ENCODE peak calls at places on chromosomes 11 and 22, in four cellular contexts. One of them, this sample, is unnamed. For H3K9me3, the result is how much of the 10 kb centered on the place peaks cover.

GRCh38 chr11:2521681-2522630 is 77.1 kb downstream of the KCNQ1 start:
- DNase-seq in SK-N-SH: peak
- DNase-seq in K562: no peak
- DNase-seq in HepG2: no peak
- DNase-seq in this sample: no peak

GRCh38 chr11:115226556-115226955 is 277.7 kb downstream of the CADM1 start:
- DNase-seq in SK-N-SH: no peak
- DNase-seq in K562: no peak
- DNase-seq in HepG2: peak
- DNase-seq in this sample: no peak

GRCh38 chr11:206516-207212 is 535 bp downstream of the BET1L start:
- DNase-seq in SK-N-SH: peak
- DNase-seq in K562: peak
- DNase-seq in HepG2: no peak
- DNase-seq in this sample: no peak

GRCh38 chr11:74644084-74644483 is 51.7 kb downstream of the POLD3 start:
- DNase-seq in SK-N-SH: no peak
- DNase-seq in K562: no peak
- DNase-seq in HepG2: no peak
- DNase-seq in this sample: no peak

GRCh38 chr11:44931466-44931865 is 19.2 kb downstream of the TP53I11 start:
- DNase-seq in SK-N-SH: no peak
- DNase-seq in K562: no peak
- DNase-seq in HepG2: no peak
- DNase-seq in this sample: no peak

GRCh38 chr22:20584029-20584871 is 76.8 kb downstream of the MED15 start:
- DNase-seq in SK-N-SH: no peak
- DNase-seq in K562: no peak
- DNase-seq in HepG2: no peak
- DNase-seq in this sample: no peak

GRCh38 chr22:46029036-46029435 is 52.1 kb upstream of the WNT7B start:
- DNase-seq in SK-N-SH: no peak
- DNase-seq in K562: no peak
- DNase-seq in HepG2: no peak
- DNase-seq in this sample: no peak

GRCh38 chr22:41833369-41834004 is 582 bp downstream of the SREBF2 start:
- DNase-seq in SK-N-SH: peak
- DNase-seq in K562: peak
- DNase-seq in HepG2: no peak
- DNase-seq in this sample: no peak

GRCh38 chr11:133778161-133778560 is 67.2 kb downstream of the SPATA19 start:
- DNase-seq in SK-N-SH: no peak
- DNase-seq in K562: no peak
- DNase-seq in HepG2: no peak
- DNase-seq in this sample: no peak

GRCh38 chr11:74492084-74492483 is 1.4 kb downstream of the LIPT2 start:
- DNase-seq in SK-N-SH: no peak
- DNase-seq in K562: no peak
- DNase-seq in HepG2: no peak
- DNase-seq in this sample: no peak

GRCh38 chr22:38866399-38867123 is 5.5 kb downstream of the CBX6 start:
- DNase-seq in SK-N-SH: no peak
- DNase-seq in K562: no peak
- DNase-seq in HepG2: no peak
- DNase-seq in this sample: no peak

GRCh38 chr11:88523362-88524028 is 186.0 kb upstream of the CTSC start:
- DNase-seq in SK-N-SH: no peak
- DNase-seq in K562: no peak
- DNase-seq in HepG2: no peak
- DNase-seq in this sample: no peak

GRCh38 chr11:73034777-73035176 is 107.3 kb downstream of the FCHSD2 start:
- DNase-seq in SK-N-SH: no peak
- DNase-seq in K562: peak
- DNase-seq in HepG2: no peak
- DNase-seq in this sample: no peak

GRCh38 chr11:111427471-111427912 is 48.4 kb upstream of the POU2AF1 start:
- DNase-seq in SK-N-SH: peak
- DNase-seq in K562: peak
- DNase-seq in HepG2: peak
- DNase-seq in this sample: no peak

GRCh38 chr22:42685941-42686666 is 34.6 kb downstream of the A4GALT start:
- DNase-seq in SK-N-SH: peak
- DNase-seq in K562: no peak
- DNase-seq in HepG2: no peak
- DNase-seq in this sample: no peak

GRCh38 chr11:132033051-132033450 is 662.6 kb downstream of the NTM start:
- DNase-seq in SK-N-SH: no peak
- DNase-seq in K562: no peak
- DNase-seq in HepG2: no peak
- DNase-seq in this sample: no peak

GRCh38 chr11:37502202-37502601 is 904.2 kb upstream of the RAG2 start:
- DNase-seq in SK-N-SH: no peak
- DNase-seq in K562: no peak
- DNase-seq in HepG2: no peak
- DNase-seq in this sample: no peak

GRCh38 chr11:27972432-27973170 is 135.4 kb downstream of the KIF18A start:
- DNase-seq in SK-N-SH: no peak
- DNase-seq in K562: no peak
- DNase-seq in HepG2: no peak
- DNase-seq in this sample: no peak

GRCh38 chr22:44450503-44450902 is 47.5 kb downstream of the RTL6 start:
- DNase-seq in SK-N-SH: no peak
- DNase-seq in K562: no peak
- DNase-seq in HepG2: no peak
- DNase-seq in this sample: no peak

GRCh38 chr11:2574043-2574552 is 125.7 kb downstream of the KCNQ1OT1 start:
- DNase-seq in SK-N-SH: no peak
- DNase-seq in K562: no peak
- DNase-seq in HepG2: no peak
- DNase-seq in this sample: no peak

GRCh38 chr11:111707039-111707690 is 59.0 kb downstream of the PPP2R1B start:
- DNase-seq in SK-N-SH: no peak
- DNase-seq in K562: no peak
- DNase-seq in HepG2: peak
- DNase-seq in this sample: no peak

GRCh38 chr11:1005913-1006312 is 30.6 kb downstream of the MUC6 start:
- DNase-seq in SK-N-SH: peak
- DNase-seq in K562: no peak
- DNase-seq in HepG2: no peak
- DNase-seq in this sample: no peak

GRCh38 chr11:70671083-70671482 is 272.8 kb downstream of the CTTN start:
- DNase-seq in SK-N-SH: no peak
- DNase-seq in K562: peak
- DNase-seq in HepG2: no peak
- DNase-seq in this sample: no peak

GRCh38 chr11:112771847-112772246 is 189.4 kb upstream of the NCAM1 start:
- DNase-seq in SK-N-SH: no peak
- DNase-seq in K562: no peak
- DNase-seq in HepG2: no peak
- DNase-seq in this sample: no peak

GRCh38 chr11:46345131-46345597 is 2.1 kb upstream of the DGKZ start:
- DNase-seq in SK-N-SH: no peak
- DNase-seq in K562: peak
- DNase-seq in HepG2: no peak
- DNase-seq in this sample: no peak

GRCh38 chr11:64240467-64241174 is at the start of gene FKBP2:
- DNase-seq in SK-N-SH: peak
- DNase-seq in K562: peak
- DNase-seq in HepG2: peak
- DNase-seq in this sample: peak

GRCh38 chr22:38950527-38951111 is 6.8 kb upstream of the APOBEC3A start:
- DNase-seq in SK-N-SH: no peak
- DNase-seq in K562: no peak
- DNase-seq in HepG2: no peak
- DNase-seq in this sample: no peak

GRCh38 chr11:48001438-48002021 is 21.2 kb downstream of the PTPRJ start:
- DNase-seq in SK-N-SH: no peak
- DNase-seq in K562: no peak
- DNase-seq in HepG2: no peak
- DNase-seq in this sample: no peak

GRCh38 chr11:102573851-102574250 is 43.3 kb upstream of the MMP7 start:
- DNase-seq in SK-N-SH: no peak
- DNase-seq in K562: no peak
- DNase-seq in HepG2: no peak
- DNase-seq in this sample: no peak

GRCh38 chr11:114255289-114255688 is 40.9 kb upstream of the NNMT start:
- DNase-seq in SK-N-SH: no peak
- DNase-seq in K562: no peak
- DNase-seq in HepG2: no peak
- DNase-seq in this sample: no peak

GRCh38 chr22:23212061-23213030 is 32.0 kb downstream of the BCR start:
- DNase-seq in SK-N-SH: no peak
- DNase-seq in K562: no peak
- DNase-seq in HepG2: no peak
- DNase-seq in this sample: no peak

GRCh38 chr11:763073-763463 is 14.2 kb downstream of the GATD1 start:
- DNase-seq in SK-N-SH: peak
- DNase-seq in K562: peak
- DNase-seq in HepG2: no peak
- DNase-seq in this sample: no peak

DNA sequence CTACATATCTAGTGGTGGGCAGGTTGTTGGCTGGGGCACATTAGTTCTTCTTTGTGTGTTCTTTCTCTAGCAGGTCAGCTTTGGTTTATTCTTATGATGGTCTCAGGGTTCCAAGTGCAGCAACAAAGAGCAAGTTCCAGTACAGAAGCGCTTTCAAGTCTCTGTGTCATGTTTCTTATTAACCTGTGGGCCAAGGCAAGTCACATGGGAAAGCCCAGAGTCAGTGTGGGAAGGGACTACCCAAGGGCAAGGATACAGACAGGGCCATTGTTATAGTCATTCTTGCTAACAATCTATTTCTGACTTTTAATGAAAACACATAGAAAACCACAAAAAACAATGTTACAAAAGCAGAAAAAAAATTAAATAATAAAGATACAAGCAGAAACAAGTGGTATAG is 754.6 kb downstream of the TBC1D22A start:
- DNase-seq in SK-N-SH: no peak
- DNase-seq in K562: no peak
- DNase-seq in HepG2: no peak
- DNase-seq in this sample: no peak
- H3K9me3 ChIP-seq in SK-N-SH: under half
- H3K9me3 ChIP-seq in K562: under half
- H3K9me3 ChIP-seq in HepG2: under half
- H3K9me3 ChIP-seq in this sample: under half

GRCh38 chr22:30970356-30970746 is 1.3 kb downstream of the TUG1 start:
- DNase-seq in SK-N-SH: no peak
- DNase-seq in K562: no peak
- DNase-seq in HepG2: no peak
- DNase-seq in this sample: no peak

GRCh38 chr22:30968015-30968923 is at the start of gene MORC2:
- DNase-seq in SK-N-SH: no peak
- DNase-seq in K562: peak
- DNase-seq in HepG2: peak
- DNase-seq in this sample: no peak

GRCh38 chr22:30968924-30969531 is at the start of gene TUG1:
- DNase-seq in SK-N-SH: peak
- DNase-seq in K562: peak
- DNase-seq in HepG2: peak
- DNase-seq in this sample: peak

GRCh38 chr22:30964858-30965257 is 3.7 kb downstream of the MORC2 start:
- DNase-seq in SK-N-SH: no peak
- DNase-seq in K562: no peak
- DNase-seq in HepG2: no peak
- DNase-seq in this sample: no peak

DNA sequence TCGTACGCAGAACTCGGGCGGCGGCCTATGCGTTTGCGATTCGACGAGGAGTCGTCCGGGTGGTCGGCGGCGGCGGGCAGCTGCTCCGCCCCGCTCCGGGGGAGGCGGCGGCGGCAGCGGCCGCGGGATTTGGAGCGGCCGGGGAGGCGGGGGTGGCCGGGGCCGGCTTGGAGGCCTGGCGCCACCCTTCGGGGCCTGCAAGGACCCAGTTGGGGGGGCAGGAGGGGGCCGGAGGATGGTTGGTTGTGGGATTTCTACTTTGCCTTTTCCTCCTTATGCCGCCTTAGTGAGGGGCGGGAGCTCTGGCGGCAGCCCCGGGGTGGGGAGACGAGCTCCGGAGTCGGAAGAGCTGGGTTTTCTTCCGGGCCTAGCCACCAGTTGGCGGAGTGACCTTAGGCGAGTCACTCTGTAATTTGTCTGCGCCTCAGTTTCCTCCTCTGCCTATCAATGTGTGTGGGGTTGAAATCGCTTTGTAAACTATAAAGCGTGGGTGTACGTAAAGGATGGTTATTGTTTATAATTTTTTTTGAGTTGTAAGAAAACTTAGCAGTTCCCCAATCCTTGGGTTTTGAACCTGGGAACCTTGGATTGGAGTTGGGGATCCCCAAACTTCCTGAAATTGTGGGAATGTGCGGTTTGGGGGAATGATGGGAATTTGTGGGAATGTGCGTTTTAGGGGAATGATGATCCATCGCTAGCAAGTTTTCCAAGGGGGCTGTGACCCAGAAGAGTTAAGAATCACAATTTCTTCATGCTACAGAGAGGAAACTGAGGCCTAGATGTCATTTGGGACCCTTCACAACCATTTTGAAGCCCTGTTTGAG is 679 bp downstream of the TUG1 start:
- DNase-seq in SK-N-SH: no peak
- DNase-seq in K562: peak
- DNase-seq in HepG2: peak
- DNase-seq in this sample: no peak
- TF ChIP-seq JUND in SK-N-SH: no peak
- TF ChIP-seq JUND in K562: no peak
- TF ChIP-seq JUND in HepG2: no peak
- TF ChIP-seq JUND in this sample: no peak

GRCh38 chr11:33463059-33463458 is 205.9 kb downstream of the HIPK3 start:
- DNase-seq in SK-N-SH: no peak
- DNase-seq in K562: no peak
- DNase-seq in HepG2: no peak
- DNase-seq in this sample: no peak
- TF ChIP-seq MXI1 in SK-N-SH: no peak
- TF ChIP-seq MXI1 in K562: no peak
- TF ChIP-seq MXI1 in HepG2: no peak
- TF ChIP-seq MXI1 in this sample: no peak

GRCh38 chr22:48551716-48552268 is 1275.9 kb downstream of the BRD1 start:
- DNase-seq in SK-N-SH: no peak
- DNase-seq in K562: no peak
- DNase-seq in HepG2: no peak
- DNase-seq in this sample: no peak
- H3K9me3 ChIP-seq in SK-N-SH: under half
- H3K9me3 ChIP-seq in K562: under half
- H3K9me3 ChIP-seq in HepG2: under half
- H3K9me3 ChIP-seq in this sample: under half

GRCh38 chr22:40757071-40757470 is 62.1 kb downstream of the SLC25A17 start:
- DNase-seq in SK-N-SH: no peak
- DNase-seq in K562: no peak
- DNase-seq in HepG2: no peak
- DNase-seq in this sample: no peak
- TF ChIP-seq JUND in SK-N-SH: no peak
- TF ChIP-seq JUND in K562: no peak
- TF ChIP-seq JUND in HepG2: no peak
- TF ChIP-seq JUND in this sample: no peak